ENCODE peak calls at places on chromosomes 7 and 10, in six cellular contexts. One of them, this sample, is unnamed.

GRCh38 chr10:113681533-113682470 is 2.1 kb downstream of the CASP7 start:
- DNase-seq in AG04450: no peak
- DNase-seq in endodermal cell: no peak
- DNase-seq in amniotic stem cell: no peak
- DNase-seq in naive B cell: no peak
- DNase-seq in lung: no peak
- DNase-seq in this sample: no peak

GRCh38 chr7:70238171-70238575 is 639.9 kb downstream of the AUTS2 start:
- DNase-seq in naive B cell: peak
- DNase-seq in endodermal cell: no peak
- DNase-seq in amniotic stem cell: no peak
- DNase-seq in AG04450: no peak
- DNase-seq in lung: no peak
- DNase-seq in this sample: no peak

GRCh38 chr7:27198138-27198841 is 1.6 kb downstream of the HOXA13 start:
- DNase-seq in AG04450: no peak
- DNase-seq in lung: no peak
- DNase-seq in naive B cell: no peak
- DNase-seq in amniotic stem cell: no peak
- DNase-seq in endodermal cell: peak
- DNase-seq in this sample: no peak

GRCh38 chr7:92766461-92767003 is 69.8 kb downstream of the CDK6 start:
- DNase-seq in amniotic stem cell: no peak
- DNase-seq in AG04450: no peak
- DNase-seq in lung: no peak
- DNase-seq in naive B cell: no peak
- DNase-seq in endodermal cell: no peak
- DNase-seq in this sample: no peak

GRCh38 chr10:97278491-97278989 is 13.9 kb downstream of the ARHGAP19 start:
- DNase-seq in AG04450: peak
- DNase-seq in endodermal cell: no peak
- DNase-seq in amniotic stem cell: peak
- DNase-seq in lung: no peak
- DNase-seq in naive B cell: peak
- DNase-seq in this sample: peak

GRCh38 chr7:129781128-129781855 is 169.8 kb downstream of the NRF1 start:
- DNase-seq in lung: no peak
- DNase-seq in AG04450: no peak
- DNase-seq in naive B cell: no peak
- DNase-seq in amniotic stem cell: no peak
- DNase-seq in endodermal cell: peak
- DNase-seq in this sample: no peak

GRCh38 chr7:138569418-138569817 is 109.4 kb downstream of the TRIM24 start:
- DNase-seq in amniotic stem cell: no peak
- DNase-seq in lung: no peak
- DNase-seq in AG04450: no peak
- DNase-seq in naive B cell: no peak
- DNase-seq in endodermal cell: no peak
- DNase-seq in this sample: no peak

GRCh38 chr10:17607603-17608332 is 9.4 kb downstream of the HACD1 start:
- DNase-seq in amniotic stem cell: peak
- DNase-seq in AG04450: peak
- DNase-seq in lung: no peak
- DNase-seq in endodermal cell: peak
- DNase-seq in naive B cell: peak
- DNase-seq in this sample: no peak

GRCh38 chr10:77877461-77878344 is 48.9 kb downstream of the DLG5 start:
- DNase-seq in endodermal cell: peak
- DNase-seq in amniotic stem cell: no peak
- DNase-seq in lung: no peak
- DNase-seq in AG04450: peak
- DNase-seq in naive B cell: peak
- DNase-seq in this sample: no peak

GRCh38 chr10:37789590-37789989 is 67.8 kb downstream of the ZNF248 start:
- DNase-seq in endodermal cell: no peak
- DNase-seq in naive B cell: no peak
- DNase-seq in amniotic stem cell: no peak
- DNase-seq in AG04450: no peak
- DNase-seq in lung: no peak
- DNase-seq in this sample: no peak

GRCh38 chr10:101003639-101004206 is 4.1 kb downstream of the LZTS2 start:
- DNase-seq in AG04450: no peak
- DNase-seq in endodermal cell: no peak
- DNase-seq in amniotic stem cell: no peak
- DNase-seq in lung: no peak
- DNase-seq in naive B cell: no peak
- DNase-seq in this sample: no peak

GRCh38 chr7:132092106-132092505 is 484.2 kb downstream of the PLXNA4 start:
- DNase-seq in endodermal cell: peak
- DNase-seq in naive B cell: no peak
- DNase-seq in amniotic stem cell: no peak
- DNase-seq in AG04450: no peak
- DNase-seq in lung: no peak
- DNase-seq in this sample: no peak